ENCODE peak calls at places on chromosome X, in ten cellular contexts. N is effector memory CD8-positive, alpha-beta T cell; G is memory B cell; D is cardiac fibroblast; E is AG08395; R is hypothalamus; M is COR-L47; J is stimulated activated CD4-positive, alpha-beta T cell treated with anti-CD3 and anti-CD28 coated beads, Interleukin-2, amount 100 ng/mL, for 24 hours; B is Daoy; S is LoVo. K is an unnamed sample.

GRCh38 chrX:15158736-15159406 is 111.0 kb downstream of the ASB9 start:
- DNase-seq in S (no peak), E (peak; percentile 6), N (no peak), R (no peak), M (no peak), G (no peak), B (no peak), J (peak; percentile 26), D (no peak), K (no peak)

GRCh38 chrX:103687696-103688191 is 1.2 kb upstream of the MORF4L2 start:
- DNase-seq in B (peak; percentile 69), R (peak; percentile 39), G (peak; percentile 17), S (peak; percentile 59), E (peak; percentile 41), D (peak; percentile 86), J (peak; percentile 59), N (peak; percentile 40), M (peak; percentile 75), K (peak; percentile 65)

GRCh38 chrX:19342331-19342906 is 1.3 kb upstream of the PDHA1 start:
- DNase-seq in B (no peak), N (no peak), J (no peak), G (no peak), R (no peak), D (peak; percentile 14), M (no peak), E (no peak), S (no peak), K (peak; percentile 20)

GRCh38 chrX:70219938-70220764 is 14.3 kb upstream of the AWAT1 start:
- DNase-seq in G (no peak), N (no peak), D (peak; percentile 23), S (peak; percentile 32), R (no peak), B (peak; percentile 15), J (no peak), M (peak; percentile 83), E (peak; percentile 14), K (peak; percentile 25)

GRCh38 chrX:148417934-148418333 is 82.5 kb upstream of the AFF2 start:
- DNase-seq in J (no peak), D (no peak), S (no peak), G (no peak), E (no peak), R (no peak), B (no peak), N (no peak), M (no peak), K (no peak)

GRCh38 chrX:23610491-23610890 is 56.8 kb upstream of the PRDX4 start:
- DNase-seq in R (no peak), M (no peak), B (peak; percentile 0), S (no peak), E (no peak), G (no peak), N (no peak), D (no peak), J (no peak), K (no peak)

GRCh38 chrX:27966955-27967354 is 14.3 kb downstream of the DCAF8L1 start:
- DNase-seq in B (no peak), J (no peak), D (peak; percentile 82), R (no peak), E (no peak), G (no peak), N (no peak), S (peak; percentile 27), M (peak; percentile 17), K (peak; percentile 24)

GRCh38 chrX:68724531-68725020 is 77.1 kb downstream of the STARD8 start:
- DNase-seq in G (no peak), D (no peak), S (no peak), R (no peak), B (no peak), M (no peak), N (no peak), E (no peak), J (no peak), K (no peak)

GRCh38 chrX:150182176-150182575 is 180.9 kb upstream of the MAMLD1 start:
- DNase-seq in S (no peak), N (no peak), D (no peak), J (no peak), B (no peak), G (no peak), R (no peak), M (no peak), E (no peak), K (no peak)

GRCh38 chrX:15680401-15680800 is 15.8 kb upstream of the CLTRN start:
- DNase-seq in R (no peak), B (peak; percentile 47), N (no peak), S (no peak), M (no peak), E (no peak), J (no peak), D (peak; percentile 34), G (no peak), K (peak; percentile 75)

GRCh38 chrX:116204947-116205346 is 34.4 kb downstream of the AGTR2 start:
- DNase-seq in S (peak; percentile 5), B (no peak), N (no peak), J (no peak), M (peak; percentile 5), D (peak; percentile 30), E (peak; percentile 15), G (no peak), R (no peak), K (peak; percentile 4)

GRCh38 chrX:39845289-39845688 is 252.5 kb downstream of the BCOR start:
- DNase-seq in D (no peak), J (no peak), G (no peak), E (no peak), B (no peak), M (no peak), R (no peak), S (no peak), N (no peak), K (no peak)

GRCh38 chrX:69163936-69164741 is 1.1 kb downstream of the PJA1 start:
- DNase-seq in G (no peak), S (no peak), D (peak; percentile 10), J (peak; percentile 38), E (peak; percentile 31), N (peak; percentile 37), M (no peak), B (peak; percentile 24), R (peak; percentile 1), K (peak; percentile 14)

GRCh38 chrX:17086317-17086716 is 139.9 kb downstream of the REPS2 start:
- DNase-seq in M (no peak), B (no peak), E (no peak), J (no peak), R (no peak), G (no peak), S (no peak), D (no peak), N (no peak), K (no peak)

GRCh38 chrX:110180176-110180927 is 137.5 kb downstream of the AMMECR1 start:
- DNase-seq in R (no peak), E (peak; percentile 60), G (no peak), M (no peak), N (no peak), S (no peak), D (peak; percentile 73), B (peak; percentile 58), J (no peak), K (peak; percentile 67)

GRCh38 chrX:55033429-55033828 is 2.7 kb upstream of the ALAS2 start:
- DNase-seq in D (no peak), J (no peak), N (no peak), G (no peak), E (no peak), M (no peak), S (no peak), B (no peak), R (no peak), K (no peak)

K was measured in brain microvascular endothelial cell.